ENCODE peak calls at places on chromosome 7, in five cellular contexts. One of them, this sample, is unnamed.

GRCh38 chr7:141073641-141074161 is at the start of gene TMEM178B:
- DNase-seq in activated CD8-positive, alpha-beta memory T cell treated with anti-CD3 and anti-CD28 coated beads for 4 hours: no peak
- DNase-seq in occipital lobe: no peak
- DNase-seq in AG08396: no peak
- DNase-seq in fibroblast of lung: no peak
- DNase-seq in this sample: no peak

GRCh38 chr7:39527951-39528350 is 38.3 kb upstream of the YAE1 start:
- DNase-seq in occipital lobe: no peak
- DNase-seq in AG08396: no peak
- DNase-seq in fibroblast of lung: no peak
- DNase-seq in activated CD8-positive, alpha-beta memory T cell treated with anti-CD3 and anti-CD28 coated beads for 4 hours: no peak
- DNase-seq in this sample: no peak

GRCh38 chr7:139687980-139688632 is 89.7 kb downstream of the HIPK2 start:
- DNase-seq in occipital lobe: peak; percentile 16
- DNase-seq in activated CD8-positive, alpha-beta memory T cell treated with anti-CD3 and anti-CD28 coated beads for 4 hours: no peak
- DNase-seq in fibroblast of lung: peak; percentile 64
- DNase-seq in AG08396: peak; percentile 41
- DNase-seq in this sample: no peak

GRCh38 chr7:128738570-128739047 is 550 bp upstream of the CALU start:
- DNase-seq in fibroblast of lung: no peak
- DNase-seq in occipital lobe: no peak
- DNase-seq in AG08396: no peak
- DNase-seq in activated CD8-positive, alpha-beta memory T cell treated with anti-CD3 and anti-CD28 coated beads for 4 hours: no peak
- DNase-seq in this sample: no peak

GRCh38 chr7:75663302-75663907 is 75.3 kb downstream of the HIP1 start:
- DNase-seq in fibroblast of lung: no peak
- DNase-seq in occipital lobe: no peak
- DNase-seq in AG08396: no peak
- DNase-seq in activated CD8-positive, alpha-beta memory T cell treated with anti-CD3 and anti-CD28 coated beads for 4 hours: no peak
- DNase-seq in this sample: no peak

GRCh38 chr7:114160925-114161324 is 242.1 kb upstream of the PPP1R3A start:
- DNase-seq in occipital lobe: no peak
- DNase-seq in AG08396: no peak
- DNase-seq in fibroblast of lung: no peak
- DNase-seq in activated CD8-positive, alpha-beta memory T cell treated with anti-CD3 and anti-CD28 coated beads for 4 hours: no peak
- DNase-seq in this sample: no peak

GRCh38 chr7:4715385-4715770 is 33.3 kb downstream of the FOXK1 start:
- DNase-seq in occipital lobe: peak; percentile 24
- DNase-seq in AG08396: peak; percentile 78
- DNase-seq in fibroblast of lung: peak; percentile 92
- DNase-seq in activated CD8-positive, alpha-beta memory T cell treated with anti-CD3 and anti-CD28 coated beads for 4 hours: no peak
- DNase-seq in this sample: no peak

GRCh38 chr7:129465080-129465479 is 30.8 kb downstream of the STRIP2 start:
- DNase-seq in fibroblast of lung: no peak
- DNase-seq in activated CD8-positive, alpha-beta memory T cell treated with anti-CD3 and anti-CD28 coated beads for 4 hours: no peak
- DNase-seq in occipital lobe: no peak
- DNase-seq in AG08396: no peak
- DNase-seq in this sample: no peak

GRCh38 chr7:369981-370621 is 80.1 kb downstream of the FOXL3 start:
- DNase-seq in fibroblast of lung: no peak
- DNase-seq in occipital lobe: no peak
- DNase-seq in AG08396: no peak
- DNase-seq in activated CD8-positive, alpha-beta memory T cell treated with anti-CD3 and anti-CD28 coated beads for 4 hours: no peak
- DNase-seq in this sample: no peak

GRCh38 chr7:46664458-46664857 is 743.4 kb upstream of the IGFBP3 start:
- DNase-seq in activated CD8-positive, alpha-beta memory T cell treated with anti-CD3 and anti-CD28 coated beads for 4 hours: no peak
- DNase-seq in fibroblast of lung: no peak
- DNase-seq in occipital lobe: peak; percentile 24
- DNase-seq in AG08396: no peak
- DNase-seq in this sample: no peak

GRCh38 chr7:47458057-47458456 is 123.9 kb downstream of the TNS3 start:
- DNase-seq in activated CD8-positive, alpha-beta memory T cell treated with anti-CD3 and anti-CD28 coated beads for 4 hours: no peak
- DNase-seq in occipital lobe: no peak
- DNase-seq in fibroblast of lung: peak; percentile 93
- DNase-seq in AG08396: peak; percentile 87
- DNase-seq in this sample: no peak

GRCh38 chr7:90560730-90561129 is 35.4 kb upstream of the CDK14 start:
- DNase-seq in fibroblast of lung: peak; percentile 66
- DNase-seq in AG08396: no peak
- DNase-seq in activated CD8-positive, alpha-beta memory T cell treated with anti-CD3 and anti-CD28 coated beads for 4 hours: no peak
- DNase-seq in occipital lobe: no peak
- DNase-seq in this sample: no peak

GRCh38 chr7:132578826-132579225 is 2.6 kb upstream of the PLXNA4 start:
- DNase-seq in fibroblast of lung: no peak
- DNase-seq in AG08396: no peak
- DNase-seq in activated CD8-positive, alpha-beta memory T cell treated with anti-CD3 and anti-CD28 coated beads for 4 hours: no peak
- DNase-seq in occipital lobe: no peak
- DNase-seq in this sample: no peak

GRCh38 chr7:84336303-84336702 is 141.7 kb upstream of the SEMA3A start:
- DNase-seq in AG08396: peak; percentile 10
- DNase-seq in activated CD8-positive, alpha-beta memory T cell treated with anti-CD3 and anti-CD28 coated beads for 4 hours: no peak
- DNase-seq in occipital lobe: no peak
- DNase-seq in fibroblast of lung: peak; percentile 89
- DNase-seq in this sample: no peak

GRCh38 chr7:142356166-142356565 is 98.3 kb upstream of the PRSS58 start:
- DNase-seq in AG08396: no peak
- DNase-seq in fibroblast of lung: no peak
- DNase-seq in activated CD8-positive, alpha-beta memory T cell treated with anti-CD3 and anti-CD28 coated beads for 4 hours: no peak
- DNase-seq in occipital lobe: no peak
- DNase-seq in this sample: no peak

GRCh38 chr7:133912916-133913697 is 214.0 kb upstream of the LRGUK start:
- DNase-seq in fibroblast of lung: peak; percentile 72
- DNase-seq in AG08396: peak; percentile 11
- DNase-seq in occipital lobe: no peak
- DNase-seq in activated CD8-positive, alpha-beta memory T cell treated with anti-CD3 and anti-CD28 coated beads for 4 hours: no peak
- DNase-seq in this sample: no peak

This sample was measured in activated T-helper 9 cell treated with anti-CD3 and anti-CD28 coated beads, Interleukin-2, amount 50 U/mL, for 16 hours.